ENCODE peak calls at places on chromosomes 6 and 20, in five cellular contexts. K, D, Q, X and V are unnamed samples.

GRCh38 chr20:10910535-10911239 is 236.9 kb upstream of the JAG1 start:
- DNase-seq in Q (no peak), D (no peak), K (no peak), X (no peak), V (no peak)

GRCh38 chr6:95576621-95577316 is 566 bp upstream of the MANEA start:
- DNase-seq in D (no peak), Q (no peak), K (no peak), X (no peak), V (peak; percentile 44)

GRCh38 chr20:58981564-58982364 is 708 bp downstream of the NELFCD start:
- DNase-seq in K (no peak), D (no peak), Q (no peak), X (no peak), V (peak; percentile 50)

GRCh38 chr6:41470341-41471063 is 75.7 kb upstream of the FOXP4 start:
- DNase-seq in Q (no peak), X (no peak), K (no peak), D (no peak), V (peak; percentile 90)

GRCh38 chr6:4922488-4923037 is 81.3 kb downstream of the RPP40 start:
- DNase-seq in K (no peak), D (no peak), X (no peak), Q (no peak), V (no peak)

GRCh38 chr6:98974309-98974708 is 26.6 kb upstream of the FBXL4 start:
- DNase-seq in X (no peak), K (no peak), D (no peak), Q (no peak), V (no peak)

GRCh38 chr6:127420558-127420957 is 38.6 kb downstream of the KIAA0408 start:
- DNase-seq in X (peak; percentile 86), K (peak; percentile 37), D (peak; percentile 47), Q (peak; percentile 79), V (peak; percentile 93)

GRCh38 chr20:56433880-56434255 is 21.8 kb downstream of the CASS4 start:
- DNase-seq in Q (no peak), X (no peak), K (no peak), D (no peak), V (no peak)

GRCh38 chr6:69593706-69594105 is 203.1 kb downstream of the LMBRD1 start:
- DNase-seq in D (no peak), Q (no peak), K (no peak), X (no peak), V (no peak)

GRCh38 chr6:71489736-71490135 is 201.1 kb downstream of the OGFRL1 start:
- DNase-seq in X (no peak), Q (no peak), D (no peak), K (peak; percentile 27), V (no peak)

GRCh38 chr20:62861732-62862336 is at the start of gene TCFL5:
- DNase-seq in D (peak; percentile 83), X (no peak), K (peak; percentile 83), Q (peak; percentile 82), V (peak; percentile 89)

GRCh38 chr6:135385299-135385698 is 112.2 kb downstream of the AHI1 start:
- DNase-seq in K (no peak), Q (no peak), D (no peak), X (no peak), V (no peak)

GRCh38 chr6:51644426-51644825 is 443.0 kb downstream of the PKHD1 start:
- DNase-seq in Q (no peak), X (no peak), D (no peak), K (no peak), V (no peak)

GRCh38 chr6:9334979-9335378 is 899.6 kb upstream of the SLC35B3 start:
- DNase-seq in Q (no peak), K (no peak), X (no peak), D (no peak), V (no peak)

GRCh38 chr6:110517034-110517433 is 40.6 kb upstream of the SLC22A16 start:
- DNase-seq in K (no peak), D (no peak), X (no peak), Q (no peak), V (no peak)

GRCh38 chr6:142013286-142013685 is 119.4 kb upstream of the GJE1 start:
- DNase-seq in X (no peak), Q (no peak), D (no peak), K (no peak), V (no peak)

GRCh38 chr6:6771224-6771915 is 182.8 kb downstream of the LY86 start:
- DNase-seq in D (no peak), Q (no peak), X (no peak), K (no peak), V (no peak)

GRCh38 chr20:48025061-48025515 is 239.8 kb upstream of the SULF2 start:
- DNase-seq in X (no peak), K (peak; percentile 76), D (no peak), Q (peak; percentile 54), V (no peak)

GRCh38 chr6:45473121-45473967 is 95.6 kb upstream of the SUPT3H start:
- DNase-seq in Q (no peak), K (no peak), D (no peak), X (no peak), V (no peak)

GRCh38 chr20:11780765-11781369 is 136.8 kb upstream of the BTBD3 start:
- DNase-seq in X (no peak), Q (no peak), D (no peak), K (no peak), V (no peak)

GRCh38 chr6:135299256-135299655 is 118.1 kb downstream of the MYB start:
- DNase-seq in Q (no peak), X (no peak), D (no peak), K (peak; percentile 25), V (peak; percentile 84)

GRCh38 chr6:41083072-41083471 is 10.3 kb downstream of the NFYA start:
- DNase-seq in Q (no peak), K (no peak), X (no peak), D (no peak), V (no peak)

DNA sequence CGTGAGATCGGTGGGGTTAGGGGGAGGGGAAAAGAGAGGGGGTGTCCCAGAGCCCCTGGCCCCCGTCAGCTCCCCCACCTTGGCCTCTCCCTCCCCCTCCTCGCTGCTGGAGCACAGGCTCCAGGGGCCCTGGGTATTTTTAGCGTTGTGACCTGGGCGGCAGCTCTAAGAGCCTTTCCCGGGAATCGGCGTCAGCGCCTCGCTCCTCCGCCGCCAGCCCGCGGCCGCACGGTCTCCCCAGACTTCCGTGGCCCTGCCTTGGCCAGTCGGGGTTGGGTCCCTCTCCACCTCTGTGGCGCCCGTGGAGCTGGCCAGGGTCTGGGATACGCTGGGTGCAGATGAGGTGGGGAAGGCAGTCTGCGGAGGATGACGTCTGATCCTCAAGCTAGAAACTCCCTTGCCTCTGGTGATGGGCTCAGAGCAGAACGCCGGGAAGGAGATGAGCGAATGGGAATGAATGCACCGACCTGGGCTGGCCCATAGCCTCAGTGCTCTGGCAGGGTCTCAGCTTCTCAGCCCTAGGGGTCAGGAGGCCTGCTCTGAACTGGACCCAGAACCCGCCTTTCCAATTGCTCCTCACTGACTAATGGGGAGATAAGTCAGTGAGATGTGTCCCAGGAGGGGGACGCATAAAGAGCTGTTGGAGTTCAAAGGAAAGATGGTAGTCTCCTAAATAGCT is 883 bp upstream of the DBNDD2 start:
- DNase-seq in Q (no peak), X (no peak), K (no peak), D (no peak), V (no peak)
- TF ChIP-seq POLR2A in Q (no peak), X (no peak), K (no peak), D (no peak), V (no peak)

DNA sequence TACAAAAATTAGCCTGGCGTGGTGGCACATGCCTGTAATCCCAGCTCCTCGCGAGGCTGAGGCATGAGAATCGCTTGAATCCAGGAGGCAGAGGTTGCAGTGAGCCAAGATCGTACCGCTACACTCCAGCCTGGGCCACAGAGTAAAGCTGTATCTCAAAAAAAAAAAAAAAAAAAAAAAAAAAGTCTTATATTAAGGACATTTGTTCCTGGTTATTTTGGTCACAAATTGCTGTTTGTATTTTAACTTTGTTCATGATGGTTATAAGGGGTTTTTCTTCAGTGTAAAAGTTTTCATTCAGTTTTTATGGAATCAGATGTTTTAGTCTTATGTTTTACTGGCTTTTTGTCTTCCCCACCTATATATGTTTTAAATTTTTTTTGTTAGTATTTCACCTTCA is 13.9 kb downstream of the FILIP1 start:
- DNase-seq in X (no peak), D (no peak), Q (no peak), K (no peak), V (no peak)
- TF ChIP-seq POLR2A in X (no peak), D (no peak), Q (no peak), K (no peak), V (no peak)

DNA sequence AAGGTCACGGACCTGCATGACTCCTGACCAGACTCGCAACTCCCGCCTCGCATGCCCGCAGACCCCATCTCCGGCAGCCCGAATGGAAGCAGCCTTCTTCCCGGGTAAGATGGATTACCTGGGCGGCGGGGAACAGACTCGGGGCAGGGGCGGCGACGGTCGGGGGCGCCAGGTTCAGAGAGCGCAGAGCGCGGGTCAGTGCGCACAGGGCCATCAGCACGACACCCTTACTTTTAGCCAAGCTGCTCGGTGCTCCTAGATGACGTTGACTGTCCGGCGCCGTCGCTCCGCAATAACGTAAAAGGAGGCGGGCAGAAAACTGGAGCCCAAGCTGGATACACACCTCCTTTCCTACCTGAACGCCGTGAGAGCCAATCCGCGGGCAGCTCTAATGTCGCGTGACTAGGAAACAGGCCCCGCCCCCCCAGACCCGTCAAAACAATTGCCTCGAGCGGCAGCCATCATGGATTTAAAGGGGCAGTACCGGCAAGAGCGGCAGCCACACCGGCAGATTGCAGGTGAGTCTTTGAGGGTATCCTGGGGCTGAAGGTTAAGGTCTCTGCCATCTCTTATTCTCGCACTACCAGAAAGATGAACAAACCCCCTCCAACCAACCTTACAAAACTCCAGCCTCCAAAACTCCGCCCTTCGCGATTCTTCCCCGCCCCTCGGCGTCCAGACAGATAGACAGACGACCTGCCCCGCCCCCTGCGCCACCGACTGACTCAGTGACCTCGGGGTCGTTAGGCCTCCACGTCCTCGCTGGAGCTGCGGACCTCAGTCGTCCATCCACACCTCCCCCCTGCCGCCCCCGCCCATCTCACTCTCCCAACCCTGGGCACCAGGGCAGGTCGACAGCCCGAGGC is at the start of the genes KLC4 and MRPL2:
- DNase-seq in Q (peak; percentile 99), K (peak; percentile 98), D (peak; percentile 100), X (peak; percentile 94), V (peak; percentile 99)
- TF ChIP-seq POLR2A in Q (no peak), K (peak; percentile 86), D (peak; percentile 88), X (peak; percentile 98), V (peak; percentile 84)

DNA sequence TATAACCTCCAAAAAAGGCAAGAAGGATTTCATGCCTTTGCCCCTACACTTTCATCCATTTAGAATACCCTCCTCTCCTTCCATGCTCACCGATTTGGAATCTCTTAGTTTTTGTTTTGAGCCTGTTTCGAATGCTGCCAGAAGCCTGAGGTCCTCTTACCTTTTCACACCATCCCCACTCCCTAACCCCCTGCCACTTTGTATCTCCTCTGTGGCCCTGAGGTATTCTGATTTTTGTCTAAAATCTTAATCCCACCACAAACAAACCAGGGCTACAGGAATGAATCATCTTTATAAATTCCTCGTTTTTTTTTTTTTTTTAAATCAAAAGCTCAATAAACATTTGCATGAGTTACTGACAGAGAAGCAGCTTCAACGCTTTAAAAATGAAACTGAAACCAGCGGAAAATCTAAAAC is 1.6 kb upstream of the RPS12 start:
- DNase-seq in D (no peak), X (no peak), Q (no peak), K (no peak), V (peak; percentile 42)
- TF ChIP-seq POLR2A in D (no peak), X (peak; percentile 45), Q (no peak), K (no peak), V (peak; percentile 2)